ENCODE peak calls at places on chromosomes 1 and 21, in six cellular contexts. One of them, this sample, is unnamed.

GRCh38 chr1:53115403-53116306 is 26.8 kb downstream of the SLC1A7 start:
- DNase-seq in HepG2: peak
- DNase-seq in GM12878: no peak
- DNase-seq in GM12891: no peak
- DNase-seq in K562: peak
- DNase-seq in H1: no peak
- DNase-seq in this sample: no peak

GRCh38 chr1:39940253-39940652 is 14.7 kb upstream of the MFSD2A start:
- DNase-seq in HepG2: no peak
- DNase-seq in GM12878: no peak
- DNase-seq in GM12891: no peak
- DNase-seq in K562: no peak
- DNase-seq in H1: no peak
- DNase-seq in this sample: no peak

GRCh38 chr1:109214695-109215623 is 1.2 kb downstream of the SARS1 start:
- DNase-seq in HepG2: peak
- DNase-seq in GM12878: peak
- DNase-seq in GM12891: peak
- DNase-seq in K562: peak
- DNase-seq in H1: no peak
- DNase-seq in this sample: no peak

GRCh38 chr1:53620620-53620957 is 118.4 kb downstream of the GLIS1 start:
- DNase-seq in HepG2: no peak
- DNase-seq in GM12878: no peak
- DNase-seq in GM12891: no peak
- DNase-seq in K562: no peak
- DNase-seq in H1: no peak
- DNase-seq in this sample: no peak

GRCh38 chr21:8991968-8992621 is 1529.3 kb upstream of the TPTE start:
- DNase-seq in HepG2: no peak
- DNase-seq in GM12878: no peak
- DNase-seq in GM12891: no peak
- DNase-seq in K562: peak
- DNase-seq in H1: no peak
- DNase-seq in this sample: no peak

GRCh38 chr1:38541223-38541622 is 318.3 kb downstream of the RRAGC start:
- DNase-seq in HepG2: no peak
- DNase-seq in GM12878: no peak
- DNase-seq in GM12891: no peak
- DNase-seq in K562: no peak
- DNase-seq in H1: no peak
- DNase-seq in this sample: no peak

GRCh38 chr1:119587328-119587727 is 60.7 kb downstream of the ZNF697 start:
- DNase-seq in HepG2: peak
- DNase-seq in GM12878: no peak
- DNase-seq in GM12891: no peak
- DNase-seq in K562: no peak
- DNase-seq in H1: no peak
- DNase-seq in this sample: no peak

GRCh38 chr1:197994907-197995407 is 77.8 kb downstream of the LHX9 start:
- DNase-seq in HepG2: peak
- DNase-seq in GM12878: no peak
- DNase-seq in GM12891: no peak
- DNase-seq in K562: peak
- DNase-seq in H1: no peak
- DNase-seq in this sample: no peak

GRCh38 chr1:113073457-113073950 is 506 bp downstream of the LRIG2 start:
- DNase-seq in HepG2: peak
- DNase-seq in GM12878: no peak
- DNase-seq in GM12891: no peak
- DNase-seq in K562: peak
- DNase-seq in H1: no peak
- DNase-seq in this sample: no peak

GRCh38 chr1:5955479-5955977 is 36.7 kb downstream of the NPHP4 start:
- DNase-seq in HepG2: peak
- DNase-seq in GM12878: no peak
- DNase-seq in GM12891: no peak
- DNase-seq in K562: no peak
- DNase-seq in H1: no peak
- DNase-seq in this sample: no peak

GRCh38 chr1:36306210-36306901 is at the start of gene SH3D21:
- DNase-seq in HepG2: peak
- DNase-seq in GM12878: no peak
- DNase-seq in GM12891: peak
- DNase-seq in K562: no peak
- DNase-seq in H1: peak
- DNase-seq in this sample: no peak

GRCh38 chr1:218462591-218462990 is 117.5 kb downstream of the TGFB2 start:
- DNase-seq in HepG2: no peak
- DNase-seq in GM12878: no peak
- DNase-seq in GM12891: no peak
- DNase-seq in K562: no peak
- DNase-seq in H1: no peak
- DNase-seq in this sample: no peak

GRCh38 chr1:232648316-232648715 is 18.4 kb upstream of the SIPA1L2 start:
- DNase-seq in HepG2: no peak
- DNase-seq in GM12878: no peak
- DNase-seq in GM12891: no peak
- DNase-seq in K562: no peak
- DNase-seq in H1: no peak
- DNase-seq in this sample: no peak

GRCh38 chr21:43866233-43866632 is 1.2 kb downstream of the AGPAT3 start:
- DNase-seq in HepG2: no peak
- DNase-seq in GM12878: no peak
- DNase-seq in GM12891: peak
- DNase-seq in K562: peak
- DNase-seq in H1: no peak
- DNase-seq in this sample: peak

GRCh38 chr21:33443174-33443573 is 36.6 kb downstream of the TMEM50B start:
- DNase-seq in HepG2: no peak
- DNase-seq in GM12878: no peak
- DNase-seq in GM12891: no peak
- DNase-seq in K562: no peak
- DNase-seq in H1: no peak
- DNase-seq in this sample: no peak

DNA sequence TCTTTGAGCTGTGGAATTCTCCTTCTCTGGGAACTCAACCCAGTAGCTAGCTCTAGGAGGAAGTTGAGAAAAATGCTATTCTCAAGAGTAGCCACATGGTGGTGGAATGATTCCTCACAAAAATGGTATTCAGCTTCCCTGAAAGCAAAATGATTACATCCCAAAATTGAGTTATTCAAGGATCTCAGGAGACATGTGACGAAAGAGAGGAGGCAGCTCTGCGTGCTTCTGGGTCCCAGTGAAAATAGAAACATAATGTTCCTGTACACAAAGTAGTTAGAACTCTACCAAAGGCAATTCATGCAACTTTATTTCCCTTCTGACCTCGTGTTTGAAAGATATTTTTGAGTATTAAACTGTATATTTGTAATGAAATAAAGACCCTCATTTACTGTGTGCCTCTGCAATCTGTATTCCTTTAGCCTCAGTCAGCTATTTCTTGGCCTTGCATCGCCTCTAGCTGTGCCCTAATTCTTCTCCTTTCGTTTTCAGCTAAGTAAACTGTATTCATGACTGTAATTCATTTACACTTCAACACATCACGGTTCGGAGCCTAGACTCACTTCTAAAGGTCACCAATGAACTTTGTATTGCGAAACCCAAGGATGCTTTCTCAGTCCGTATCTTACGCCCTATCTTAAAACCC is 167.3 kb downstream of the FASLG start:
- DNase-seq in HepG2: peak
- DNase-seq in GM12878: no peak
- DNase-seq in GM12891: no peak
- DNase-seq in K562: peak
- DNase-seq in H1: no peak
- DNase-seq in this sample: no peak
- TF ChIP-seq POLR2AphosphoS5 in HepG2: no peak
- TF ChIP-seq POLR2AphosphoS5 in GM12878: no peak
- TF ChIP-seq POLR2AphosphoS5 in GM12891: no peak
- TF ChIP-seq POLR2AphosphoS5 in K562: no peak
- TF ChIP-seq POLR2AphosphoS5 in H1: no peak
- TF ChIP-seq POLR2AphosphoS5 in this sample: no peak

GRCh38 chr1:2495546-2495945 is 19.5 kb downstream of the PLCH2 start:
- DNase-seq in HepG2: no peak
- DNase-seq in GM12878: no peak
- DNase-seq in GM12891: no peak
- DNase-seq in K562: no peak
- DNase-seq in H1: no peak
- DNase-seq in this sample: no peak

GRCh38 chr1:2495026-2495425 is 18.9 kb downstream of the PLCH2 start:
- DNase-seq in HepG2: no peak
- DNase-seq in GM12878: no peak
- DNase-seq in GM12891: no peak
- DNase-seq in K562: no peak
- DNase-seq in H1: no peak
- DNase-seq in this sample: no peak

GRCh38 chr1:2493218-2493617 is 17.1 kb downstream of the PLCH2 start:
- DNase-seq in HepG2: no peak
- DNase-seq in GM12878: no peak
- DNase-seq in GM12891: no peak
- DNase-seq in K562: no peak
- DNase-seq in H1: no peak
- DNase-seq in this sample: no peak

GRCh38 chr1:2493691-2494322 is 17.7 kb downstream of the PLCH2 start:
- DNase-seq in HepG2: no peak
- DNase-seq in GM12878: no peak
- DNase-seq in GM12891: no peak
- DNase-seq in K562: no peak
- DNase-seq in H1: no peak
- DNase-seq in this sample: no peak

GRCh38 chr1:2494323-2494693 is 18.2 kb downstream of the PLCH2 start:
- DNase-seq in HepG2: peak
- DNase-seq in GM12878: no peak
- DNase-seq in GM12891: no peak
- DNase-seq in K562: no peak
- DNase-seq in H1: no peak
- DNase-seq in this sample: no peak
- TF ChIP-seq POLR2A in HepG2: no peak
- TF ChIP-seq POLR2A in GM12878: no peak
- TF ChIP-seq POLR2A in GM12891: no peak
- TF ChIP-seq POLR2A in K562: no peak
- TF ChIP-seq POLR2A in H1: no peak
- TF ChIP-seq POLR2A in this sample: no peak

GRCh38 chr1:61097326-61097725 is 15.0 kb downstream of the NFIA start:
- DNase-seq in HepG2: no peak
- DNase-seq in GM12878: no peak
- DNase-seq in GM12891: no peak
- DNase-seq in K562: no peak
- DNase-seq in H1: no peak
- DNase-seq in this sample: no peak
- TF ChIP-seq TAF1 in HepG2: no peak
- TF ChIP-seq TAF1 in GM12878: no peak
- TF ChIP-seq TAF1 in GM12891: no peak
- TF ChIP-seq TAF1 in K562: no peak
- TF ChIP-seq TAF1 in H1: no peak
- TF ChIP-seq TAF1 in this sample: no peak

DNA sequence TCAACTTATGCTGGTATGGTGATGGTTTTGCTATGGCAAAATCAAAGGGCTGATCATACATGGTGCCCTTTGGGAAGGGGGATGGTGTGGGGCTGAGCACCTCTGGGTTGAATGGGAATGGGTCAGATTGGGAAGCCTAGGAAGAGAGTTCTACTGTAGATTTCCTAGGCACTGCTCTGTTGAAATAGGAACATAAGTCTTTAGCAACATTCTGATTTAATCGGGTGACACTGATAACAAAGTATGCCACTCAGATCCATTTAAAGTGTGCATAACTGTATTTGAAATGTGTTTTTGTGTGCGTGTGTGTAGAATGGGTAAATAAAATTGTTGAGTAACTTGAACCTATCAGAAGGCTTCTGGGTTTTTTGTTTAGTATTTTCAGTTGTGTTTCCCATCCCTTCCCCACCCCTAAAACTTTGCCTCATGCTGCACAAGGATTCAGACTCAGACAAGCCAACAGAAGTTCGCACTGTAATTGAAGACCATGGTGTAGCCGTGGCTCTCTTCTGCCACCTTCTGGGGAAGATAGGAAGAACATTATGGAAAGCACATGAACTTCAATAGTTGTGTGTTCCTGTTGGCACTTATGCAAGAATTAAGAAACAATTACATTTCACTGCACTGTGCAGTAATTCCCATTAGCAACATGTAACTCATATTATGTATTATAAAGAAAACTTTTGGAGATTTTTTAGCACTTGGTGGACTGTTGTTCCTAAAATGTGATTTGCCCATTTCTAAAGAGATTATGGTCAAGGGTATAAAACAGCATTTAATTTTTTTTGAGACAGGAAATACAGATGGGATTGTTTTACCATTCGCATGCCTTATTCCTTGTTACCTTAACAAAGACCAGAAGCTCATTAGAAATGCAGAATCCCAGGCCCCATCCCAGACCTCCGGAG is 10.9 kb upstream of the C4BPB start:
- DNase-seq in HepG2: peak
- DNase-seq in GM12878: peak
- DNase-seq in GM12891: no peak
- DNase-seq in K562: peak
- DNase-seq in H1: peak
- DNase-seq in this sample: no peak
- TF ChIP-seq POLR2AphosphoS5 in HepG2: no peak
- TF ChIP-seq POLR2AphosphoS5 in GM12878: no peak
- TF ChIP-seq POLR2AphosphoS5 in GM12891: no peak
- TF ChIP-seq POLR2AphosphoS5 in K562: no peak
- TF ChIP-seq POLR2AphosphoS5 in H1: no peak
- TF ChIP-seq POLR2AphosphoS5 in this sample: no peak